ENCODE peak calls at places on chromosomes 3 and 15, in nine cellular contexts. D is stimulated activated CD8-positive, alpha-beta memory T cell treated with anti-CD3 and anti-CD28 coated beads, Interleukin-12 subunit alpha, Interleukin-12 subunit beta, amount 100 ng/mL, for 1 hour; J is stimulated activated CD4-positive, alpha-beta T cell treated with anti-CD3 and anti-CD28 coated beads, TNF-alpha, amount 100 ng/mL, for 4 hours; P is activated T-helper 1 cell treated with Interleukin-2 at 50 U/mL for 16 hours; F is OCI-LY7; T is skeletal muscle cell; R is renal cortical epithelial cell; Z is dorsolateral prefrontal cortex; L is thoracic aorta. Y is an unnamed sample.

GRCh38 chr3:100992086-100993033 is 861 bp downstream of the ABI3BP start:
- DNase-seq in D (no peak), J (no peak), P (no peak), F (no peak), T (no peak), R (peak; percentile 78), Z (no peak), L (no peak), Y (no peak)

GRCh38 chr3:172201990-172202318 is 162.6 kb downstream of the FNDC3B start:
- DNase-seq in D (no peak), J (no peak), P (no peak), F (no peak), T (peak; percentile 81), R (no peak), Z (no peak), L (no peak), Y (no peak)

GRCh38 chr3:99639579-99639978 is 1.2 kb downstream of the COL8A1 start:
- DNase-seq in D (no peak), J (no peak), P (no peak), F (no peak), T (peak; percentile 47), R (no peak), Z (no peak), L (no peak), Y (no peak)

GRCh38 chr3:184814214-184814613 is 2.2 kb downstream of the VPS8 start:
- DNase-seq in D (no peak), J (no peak), P (no peak), F (peak; percentile 22), T (no peak), R (no peak), Z (no peak), L (no peak), Y (no peak)

GRCh38 chr15:50163719-50164410 is 18.1 kb upstream of the SLC27A2 start:
- DNase-seq in D (no peak), J (no peak), P (no peak), F (no peak), T (no peak), R (no peak), Z (no peak), L (no peak), Y (no peak)

GRCh38 chr15:51185213-51185619 is 90.5 kb upstream of the TNFAIP8L3 start:
- DNase-seq in D (no peak), J (no peak), P (no peak), F (no peak), T (no peak), R (no peak), Z (no peak), L (no peak), Y (no peak)

GRCh38 chr15:33132722-33133345 is 61.7 kb downstream of the FMN1 start:
- DNase-seq in D (no peak), J (no peak), P (no peak), F (peak; percentile 26), T (peak; percentile 20), R (peak; percentile 72), Z (no peak), L (no peak), Y (no peak)

GRCh38 chr3:94285874-94286273 is 223.0 kb downstream of the NSUN3 start:
- DNase-seq in D (no peak), J (no peak), P (no peak), F (no peak), T (no peak), R (peak; percentile 59), Z (no peak), L (no peak), Y (no peak)

Y was measured in memory B cell.